ENCODE peak calls at places on chromosomes 11 and 22, in seven cellular contexts. R, S, Y, Z, I, G and U are unnamed samples. For H3K4me1, the result is how much of the 10 kb centered on the place peaks cover.

GRCh38 chr11:24198458-24198857 is 298.4 kb upstream of the LUZP2 start:
- DNase-seq in Y (no peak), Z (no peak), G (no peak), S (no peak), I (peak), R (no peak), U (no peak)

GRCh38 chr11:62835336-62835735 is 2.7 kb upstream of the TEX54 start:
- DNase-seq in G (no peak), I (no peak), Z (no peak), Y (no peak), R (no peak), S (no peak), U (no peak)

GRCh38 chr11:14249121-14249963 is 109.6 kb downstream of the RRAS2 start:
- DNase-seq in S (peak), Z (no peak), R (peak), I (peak), G (peak), Y (peak), U (peak)

GRCh38 chr11:37411289-37411688 is 813.3 kb upstream of the RAG2 start:
- DNase-seq in Y (no peak), G (no peak), Z (no peak), R (no peak), I (no peak), S (no peak), U (no peak)

GRCh38 chr22:48819232-48819631 is 1008.4 kb downstream of the BRD1 start:
- DNase-seq in Y (no peak), G (no peak), S (no peak), I (no peak), R (no peak), Z (no peak), U (no peak)

GRCh38 chr22:33597274-33597985 is 322.8 kb downstream of the LARGE1 start:
- DNase-seq in S (no peak), I (no peak), Y (no peak), R (no peak), Z (no peak), G (no peak), U (no peak)

GRCh38 chr11:121416909-121417567 is 35.1 kb upstream of the SORL1 start:
- DNase-seq in I (peak), R (peak), Z (no peak), G (peak), S (peak), Y (peak), U (no peak)

GRCh38 chr11:2582436-2582931 is 117.3 kb downstream of the KCNQ1OT1 start:
- DNase-seq in S (no peak), I (no peak), Y (no peak), Z (no peak), R (peak), G (peak), U (peak)

GRCh38 chr11:65388731-65389130 is 2.3 kb downstream of the FRMD8 start:
- DNase-seq in Z (no peak), I (peak), R (no peak), G (no peak), Y (no peak), S (no peak), U (no peak)

GRCh38 chr22:37746366-37747089 is 49.7 kb downstream of the TRIOBP start:
- DNase-seq in I (peak), R (peak), G (peak), S (peak), Z (no peak), Y (peak), U (no peak)

DNA sequence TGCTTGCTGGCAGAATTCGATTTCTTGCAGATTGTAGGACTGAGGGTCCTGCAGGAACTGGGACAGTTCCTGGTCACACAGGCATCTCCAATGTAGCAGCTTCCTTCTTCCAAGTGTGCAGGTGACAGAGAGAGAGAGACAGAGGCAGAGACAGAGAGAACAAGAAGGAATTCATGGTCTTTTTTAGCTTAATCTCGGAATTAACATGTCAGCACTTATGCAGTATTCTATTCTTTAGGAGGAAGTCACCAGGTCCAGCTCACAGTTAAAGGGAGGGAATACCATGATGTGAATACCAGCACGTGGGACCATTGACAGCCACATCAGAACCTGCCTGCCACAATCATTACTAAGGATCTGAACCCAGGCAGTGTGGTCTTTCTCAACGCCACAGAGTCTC is 341.6 kb downstream of the MN1 start:
- DNase-seq in G (no peak), Y (no peak), Z (no peak), I (no peak), R (no peak), S (no peak), U (no peak)
- H3K4me1 ChIP-seq in G (under half), Y (under half), Z (under half), I (under half), R (under half), S (under half), U (under half)

DNA sequence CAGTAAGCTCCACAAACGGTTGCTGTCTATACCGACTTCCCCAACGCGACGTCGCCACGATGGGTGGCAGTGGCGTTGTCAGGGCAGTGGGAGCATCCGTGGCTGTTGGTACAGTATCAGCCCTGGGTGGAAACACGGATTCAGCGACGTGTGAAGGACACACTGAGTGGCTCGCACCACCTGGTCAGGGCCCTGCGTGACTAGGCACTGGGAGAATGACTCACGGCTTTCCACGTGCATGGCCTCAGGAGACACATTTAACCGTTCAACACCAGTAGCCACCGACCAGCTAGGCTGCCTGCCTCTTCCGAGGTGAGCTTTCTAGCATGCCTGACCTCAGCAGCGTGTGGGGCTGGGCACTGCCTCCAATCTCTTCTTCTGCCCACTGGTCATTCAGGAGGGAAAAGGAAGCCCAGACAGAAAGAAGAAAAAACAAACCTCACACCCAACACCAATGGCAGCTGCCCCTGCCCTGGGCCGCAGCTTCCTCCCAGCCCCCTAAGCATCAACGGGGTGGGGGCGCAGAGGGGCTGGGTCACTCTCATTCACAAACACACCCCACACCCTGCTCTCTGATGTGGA is 59.0 kb downstream of the MYH9 start:
- DNase-seq in S (no peak), I (peak), G (peak), Y (peak), R (peak), Z (no peak), U (peak)
- H3K4me1 ChIP-seq in S (half or more), I (half or more), G (half or more), Y (half or more), R (half or more), Z (half or more), U (under half)

DNA sequence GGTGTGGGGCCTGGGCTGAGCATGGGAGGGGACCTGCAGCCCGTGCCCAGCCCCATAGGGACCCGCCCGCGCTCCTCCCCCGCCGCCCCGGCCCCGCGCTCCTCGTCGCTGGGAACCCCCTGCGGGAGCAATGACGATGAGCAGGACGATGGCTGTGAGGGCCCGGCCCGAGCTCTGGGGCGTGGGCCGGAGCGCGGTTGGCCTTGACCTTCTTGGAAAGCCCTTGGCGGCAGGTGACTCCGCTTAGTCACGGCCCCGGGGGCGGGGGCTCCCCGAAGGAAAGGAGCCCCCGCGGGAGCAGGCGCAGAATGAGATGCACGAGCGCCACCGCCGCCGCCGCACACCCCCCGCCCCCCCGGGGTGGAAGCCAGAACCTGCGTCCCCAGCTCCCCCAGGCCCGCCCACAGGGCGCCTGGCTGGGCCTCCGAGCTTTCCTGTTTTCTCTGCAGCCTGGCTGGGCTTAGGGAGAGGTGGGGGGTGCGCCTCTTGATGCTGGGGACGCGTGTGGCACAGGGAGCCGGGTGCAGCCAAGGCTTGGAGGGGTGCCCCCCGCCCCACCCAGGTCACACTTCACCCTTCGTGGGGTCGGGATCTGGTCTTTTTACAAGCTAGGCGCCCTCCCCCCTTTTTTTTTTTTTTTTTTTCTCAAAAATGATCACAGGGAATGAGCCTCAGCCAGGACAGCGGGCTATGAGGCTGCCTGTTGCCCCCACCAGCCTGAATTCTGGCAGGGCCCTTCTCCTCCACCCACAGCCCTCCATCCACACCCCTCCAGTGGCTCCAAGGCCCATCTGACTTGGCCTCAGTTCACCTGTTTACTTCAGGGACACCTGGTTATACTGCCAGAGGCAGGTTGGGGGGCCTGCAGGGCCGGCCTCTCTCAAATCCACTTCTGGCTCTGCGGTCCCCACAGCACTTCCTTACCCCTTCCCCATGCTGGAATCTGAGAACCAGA is 17.9 kb downstream of the CRELD2 start:
- DNase-seq in R (peak), G (peak), I (peak), Y (peak), S (peak), Z (no peak), U (peak)
- H3K4me1 ChIP-seq in R (under half), G (half or more), I (under half), Y (half or more), S (under half), Z (under half), U (under half)

GRCh38 chr22:46054091-46054877 is 77.3 kb upstream of the WNT7B start:
- DNase-seq in I (peak), S (peak), G (peak), Y (peak), R (peak), Z (no peak), U (peak)
- H3K4me1 ChIP-seq in I (half or more), S (half or more), G (half or more), Y (half or more), R (under half), Z (half or more), U (under half)

GRCh38 chr11:1516273-1517067 is 29.9 kb upstream of the MOB2 start:
- DNase-seq in R (no peak), Z (no peak), Y (no peak), I (peak), G (no peak), S (no peak), U (no peak)
- H3K4me1 ChIP-seq in R (under half), Z (under half), Y (under half), I (under half), G (half or more), S (under half), U (under half)

DNA sequence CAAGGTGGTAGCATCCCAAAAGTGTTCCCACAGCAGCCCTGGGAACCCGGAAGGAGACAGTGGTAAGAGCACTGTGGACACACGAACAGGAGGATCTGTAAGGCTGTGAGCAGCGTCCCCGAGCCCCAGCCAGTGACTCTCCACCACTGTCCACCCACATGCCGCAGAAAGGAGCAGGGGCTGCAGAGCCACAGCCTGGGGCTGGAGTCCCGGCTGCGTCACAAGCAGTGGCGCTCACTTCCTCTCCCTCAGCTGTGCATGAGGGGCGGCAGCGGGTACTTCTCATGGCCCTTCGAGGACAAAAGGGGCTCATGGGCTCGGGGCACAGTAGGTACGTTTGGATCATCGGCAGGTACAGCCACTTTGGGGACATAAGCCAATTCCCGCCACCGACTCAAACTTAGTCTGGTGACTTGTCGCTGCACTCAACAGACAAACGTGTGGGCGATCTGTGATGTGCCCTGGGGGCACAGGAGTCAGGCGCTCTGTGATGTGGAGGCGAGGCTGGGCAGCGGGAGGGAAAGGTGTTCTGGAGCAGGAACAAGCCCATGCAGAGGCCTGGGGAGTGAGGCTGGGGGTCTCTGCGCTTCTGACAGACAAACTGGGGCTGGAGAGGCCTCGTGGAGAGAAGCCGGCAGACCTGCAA is 68.5 kb downstream of the SCUBE1 start:
- DNase-seq in Y (no peak), R (no peak), I (no peak), S (no peak), G (no peak), Z (no peak), U (peak)
- H3K4me1 ChIP-seq in Y (under half), R (under half), I (under half), S (under half), G (under half), Z (under half), U (under half)